ENCODE peak calls at places on chromosomes 13 and 19, in seven cellular contexts. M, D, N, A, F, B and X are unnamed samples.
A peak's percentile ranks its signal among the peaks of the same experiment; 100 is the strongest.

GRCh38 chr13:111289251-111289650 is 31.2 kb upstream of the TEX29 start:
- DNase-seq in D (no peak), B (no peak), F (no peak), N (no peak), A (no peak), M (no peak), X (no peak)

GRCh38 chr19:11361037-11361770 is 6.0 kb downstream of the PLPPR2 start:
- DNase-seq in N (peak; percentile 96), B (no peak), A (no peak), M (no peak), D (peak; percentile 48), F (peak; percentile 68), X (peak; percentile 59)

GRCh38 chr19:15885919-15886318 is 12.0 kb downstream of the CYP4F2 start:
- DNase-seq in A (no peak), B (no peak), N (no peak), F (no peak), M (no peak), D (no peak), X (no peak)

GRCh38 chr13:112637017-112637801 is 49.3 kb upstream of the TUBGCP3 start:
- DNase-seq in B (no peak), M (no peak), D (no peak), A (no peak), F (no peak), N (no peak), X (no peak)

GRCh38 chr19:49212302-49212701 is 54.7 kb downstream of the TRPM4 start:
- DNase-seq in D (no peak), B (no peak), N (no peak), F (no peak), A (no peak), M (no peak), X (no peak)

GRCh38 chr19:34316741-34317241 is 48.2 kb upstream of the GPI start:
- DNase-seq in N (no peak), F (peak; percentile 27), D (peak; percentile 35), B (no peak), A (no peak), M (no peak), X (no peak)

GRCh38 chr13:35630551-35631275 is 154.2 kb upstream of the MAB21L1 start:
- DNase-seq in M (no peak), F (peak; percentile 11), N (peak; percentile 25), D (peak; percentile 30), B (peak; percentile 74), A (no peak), X (peak; percentile 17)

GRCh38 chr13:109792416-109793090 is 6.2 kb upstream of the IRS2 start:
- DNase-seq in F (no peak), N (no peak), A (no peak), M (no peak), B (no peak), D (no peak), X (no peak)

GRCh38 chr13:29754486-29754806 is 96.0 kb downstream of the UBL3 start:
- DNase-seq in B (no peak), M (peak; percentile 11), N (no peak), A (no peak), D (no peak), F (no peak), X (no peak)

GRCh38 chr13:42420304-42420703 is 148.4 kb downstream of the AKAP11 start:
- DNase-seq in F (no peak), A (no peak), M (peak; percentile 41), B (no peak), N (no peak), D (no peak), X (no peak)

GRCh38 chr13:27076411-27076810 is 95.2 kb downstream of the USP12 start:
- DNase-seq in B (no peak), A (no peak), F (no peak), N (no peak), D (no peak), M (no peak), X (no peak)